ENCODE peak calls at places on chromosomes 5 and 9, in seven cellular contexts. J, D, P, Y, E, S and A are unnamed samples.

GRCh38 chr5:104361932-104362331 is 799.3 kb upstream of the NUDT12 start:
- DNase-seq in J (no peak), D (no peak), P (no peak), Y (no peak), E (no peak), S (no peak), A (no peak)

GRCh38 chr9:121660367-121660766 is 8.9 kb downstream of the DAB2IP start:
- DNase-seq in J (no peak), D (no peak), P (no peak), Y (no peak), E (no peak), S (no peak), A (no peak)

GRCh38 chr9:36840895-36841536 is 193.1 kb downstream of the PAX5 start:
- DNase-seq in J (no peak), D (no peak), P (peak), Y (no peak), E (no peak), S (no peak), A (no peak)

GRCh38 chr5:83608122-83608521 is 112.5 kb downstream of the HAPLN1 start:
- DNase-seq in J (peak), D (peak), P (no peak), Y (no peak), E (peak), S (peak), A (no peak)

GRCh38 chr5:72949481-72949880 is 6.4 kb upstream of the FCHO2 start:
- DNase-seq in J (no peak), D (no peak), P (peak), Y (no peak), E (no peak), S (no peak), A (no peak)

GRCh38 chr9:69062195-69062594 is 26.6 kb downstream of the FXN start:
- DNase-seq in J (no peak), D (no peak), P (no peak), Y (no peak), E (no peak), S (no peak), A (no peak)

GRCh38 chr5:172858511-172858989 is 24.5 kb downstream of the ERGIC1 start:
- DNase-seq in J (no peak), D (no peak), P (no peak), Y (no peak), E (no peak), S (no peak), A (no peak)

GRCh38 chr9:134545213-134546211 is 96.1 kb upstream of the COL5A1 start:
- DNase-seq in J (no peak), D (no peak), P (no peak), Y (no peak), E (no peak), S (no peak), A (peak)

GRCh38 chr5:114062940-114063867 is 298.7 kb upstream of the KCNN2 start:
- DNase-seq in J (no peak), D (no peak), P (no peak), Y (no peak), E (no peak), S (no peak), A (no peak)

GRCh38 chr9:79734989-79735779 is 163.4 kb downstream of the TLE4 start:
- DNase-seq in J (no peak), D (no peak), P (no peak), Y (no peak), E (no peak), S (no peak), A (no peak)

GRCh38 chr9:6006968-6007769 is 8.3 kb downstream of the RANBP6 start:
- DNase-seq in J (peak), D (peak), P (peak), Y (peak), E (peak), S (peak), A (peak)

GRCh38 chr5:149640350-149640999 is 59.2 kb downstream of the ARHGEF37 start:
- DNase-seq in J (no peak), D (no peak), P (no peak), Y (no peak), E (no peak), S (no peak), A (no peak)

GRCh38 chr5:158640581-158640980 is 459.1 kb downstream of the EBF1 start:
- DNase-seq in J (no peak), D (peak), P (no peak), Y (no peak), E (no peak), S (no peak), A (no peak)

GRCh38 chr9:126499005-126499910 is 114.5 kb upstream of the LMX1B start:
- DNase-seq in J (peak), D (peak), P (no peak), Y (no peak), E (peak), S (peak), A (peak)

GRCh38 chr5:96487859-96488258 is 54.8 kb upstream of the PCSK1 start:
- DNase-seq in J (no peak), D (no peak), P (no peak), Y (no peak), E (no peak), S (no peak), A (no peak)

GRCh38 chr5:65356274-65356673 is 125.4 kb downstream of the ADAMTS6 start:
- DNase-seq in J (no peak), D (no peak), P (no peak), Y (no peak), E (no peak), S (no peak), A (no peak)

GRCh38 chr9:122394265-122395242 is 23.7 kb downstream of the PTGS1 start:
- DNase-seq in J (no peak), D (peak), P (no peak), Y (no peak), E (no peak), S (no peak), A (no peak)

GRCh38 chr5:98774192-98775046 is 956 bp downstream of the RGMB start:
- DNase-seq in J (no peak), D (peak), P (peak), Y (peak), E (peak), S (peak), A (no peak)